ENCODE peak calls at places on chromosomes 5 and 9, in four cellular contexts. O, X, L and C are unnamed samples.

GRCh38 chr5:154446183-154447073 is 631 bp downstream of the SAP30L start:
- DNase-seq in L (peak; percentile 83), O (peak; percentile 70), X (peak; percentile 61), C (peak; percentile 57)

GRCh38 chr5:159783731-159784247 is 132.5 kb upstream of the ADRA1B start:
- DNase-seq in L (no peak), O (no peak), X (no peak), C (no peak)

GRCh38 chr5:155129513-155129880 is 115.9 kb downstream of the KIF4B start:
- DNase-seq in X (no peak), L (no peak), O (no peak), C (no peak)

GRCh38 chr5:147648597-147648996 is 133.9 kb downstream of the JAKMIP2 start:
- DNase-seq in O (no peak), X (no peak), L (no peak), C (no peak)

GRCh38 chr5:170411100-170411499 is 21.9 kb upstream of the KCNMB1 start:
- DNase-seq in X (no peak), L (no peak), O (no peak), C (no peak)

GRCh38 chr9:95107001-95107749 is 210.3 kb downstream of the FANCC start:
- DNase-seq in L (no peak), O (no peak), X (no peak), C (no peak)

GRCh38 chr5:122180863-122181519 is 51.6 kb downstream of the ZNF474 start:
- DNase-seq in L (peak; percentile 76), X (no peak), O (no peak), C (no peak)

GRCh38 chr9:14209399-14209990 is 104.4 kb downstream of the NFIB start:
- DNase-seq in O (no peak), X (no peak), L (no peak), C (no peak)

GRCh38 chr5:137071941-137072340 is 427.2 kb downstream of the SPOCK1 start:
- DNase-seq in X (no peak), O (no peak), L (no peak), C (no peak)

GRCh38 chr5:55665065-55665464 is 47.1 kb downstream of the SLC38A9 start:
- DNase-seq in X (no peak), L (no peak), O (no peak), C (no peak)

GRCh38 chr9:16032799-16033198 is 480.0 kb downstream of the CCDC171 start:
- DNase-seq in L (no peak), O (no peak), X (peak; percentile 45), C (no peak)

GRCh38 chr5:176409765-176410164 is 6.6 kb downstream of the CLTB start:
- DNase-seq in X (no peak), L (no peak), O (no peak), C (no peak)

GRCh38 chr9:125189011-125189360 is 617 bp downstream of the PPP6C start:
- DNase-seq in X (peak; percentile 32), L (peak; percentile 48), O (no peak), C (peak; percentile 1)

GRCh38 chr9:129624168-129624759 is 1.7 kb upstream of the NTMT1 start:
- DNase-seq in L (peak; percentile 71), O (peak; percentile 95), X (peak; percentile 84), C (peak; percentile 73)

GRCh38 chr5:141149812-141150211 is at the start of gene PCDHB6:
- DNase-seq in X (no peak), L (no peak), O (peak; percentile 60), C (no peak)

GRCh38 chr9:79768199-79768598 is 196.4 kb downstream of the TLE4 start:
- DNase-seq in X (no peak), O (no peak), L (peak; percentile 38), C (no peak)

GRCh38 chr5:139402561-139403158 is 1.2 kb downstream of the SPATA24 start:
- DNase-seq in O (peak; percentile 77), L (peak; percentile 26), X (peak; percentile 68), C (no peak)

GRCh38 chr5:147432323-147432722 is 77.5 kb downstream of the DPYSL3 start:
- DNase-seq in O (no peak), L (no peak), X (no peak), C (no peak)

GRCh38 chr9:128127990-128128835 is 684 bp upstream of the PTGES2 start:
- DNase-seq in X (peak; percentile 88), L (peak; percentile 94), O (peak; percentile 92), C (peak; percentile 91)
- H2BK15ac ChIP-seq in X (no peak overlapping the region), L (peak overlapping the region; percentile 97), O (peak overlapping the region; percentile 92), C (peak overlapping the region; percentile 96)

GRCh38 chr5:111676926-111677415 is 80.0 kb downstream of the NREP start:
- DNase-seq in X (no peak), L (no peak), O (no peak), C (no peak)

GRCh38 chr5:111673896-111674626 is 82.9 kb downstream of the NREP start:
- DNase-seq in L (no peak), O (no peak), X (no peak), C (no peak)

GRCh38 chr5:111679611-111680010 is 77.4 kb downstream of the NREP start:
- DNase-seq in L (no peak), X (no peak), O (no peak), C (no peak)

GRCh38 chr5:111675540-111675939 is 81.5 kb downstream of the NREP start:
- DNase-seq in L (no peak), X (no peak), O (no peak), C (no peak)

GRCh38 chr5:111676496-111676895 is 80.5 kb downstream of the NREP start:
- DNase-seq in X (no peak), O (no peak), L (no peak), C (no peak)
- H2AFZ ChIP-seq in X (no peak overlapping the region), O (no peak overlapping the region), L (no peak overlapping the region), C (no peak overlapping the region)

GRCh38 chr5:107467137-107467932 is 203.4 kb downstream of the EFNA5 start:
- DNase-seq in X (no peak), L (no peak), O (no peak), C (no peak)
- H2BK12ac ChIP-seq in X (no peak overlapping the region), L (no peak overlapping the region), O (no peak overlapping the region), C (no peak overlapping the region)

DNA sequence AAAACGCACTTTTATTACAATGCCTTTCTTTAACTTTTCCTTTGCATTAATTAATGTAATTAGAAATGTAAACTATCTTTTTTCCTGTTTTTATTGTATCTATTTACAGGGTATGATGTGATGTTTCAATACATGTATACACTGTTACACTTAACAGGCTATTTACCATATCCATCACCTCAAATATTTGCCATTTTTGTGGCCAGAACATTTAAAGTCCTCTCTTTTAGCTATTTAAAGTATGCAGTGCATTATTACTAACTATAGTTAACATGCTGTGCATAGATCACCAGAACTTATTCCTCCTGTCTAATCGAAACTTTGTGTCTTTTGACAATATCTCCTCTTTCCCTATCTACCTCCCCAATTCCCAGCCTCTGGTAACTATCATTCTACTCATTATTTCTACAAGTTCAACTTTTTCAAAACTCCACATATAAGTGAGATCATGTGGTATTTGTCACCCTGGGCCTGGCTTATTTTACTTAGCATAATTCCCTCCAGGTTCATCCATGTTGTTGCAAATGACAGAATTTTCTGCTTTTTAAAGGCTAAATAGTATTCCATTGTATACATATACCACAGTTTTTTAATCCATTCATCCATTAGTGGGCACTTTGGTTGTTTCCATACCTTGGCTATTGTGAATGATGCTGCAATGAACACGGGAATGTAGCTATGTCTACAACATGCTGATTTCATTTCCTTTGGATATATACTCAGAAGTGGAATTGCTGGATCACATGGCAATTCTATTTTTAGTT is 32.8 kb downstream of the OR2K2 start:
- DNase-seq in L (peak; percentile 18), O (no peak), X (no peak), C (no peak)
- H2BK15ac ChIP-seq in L (no peak overlapping the region), O (no peak overlapping the region), X (no peak overlapping the region), C (no peak overlapping the region)